ENCODE peak calls at places on chromosomes 16 and 17, in nine cellular contexts. Y is GM23338, E is brain microvascular endothelial cell, V is neural progenitor cell, P is fibroblast of lung, R is BE2C, K is mesendoderm, F is cardiac fibroblast, Z is AG04450. H is an unnamed sample.

GRCh38 chr17:4583796-4584124 is 569 bp upstream of the SMTNL2 start:
- DNase-seq in Y (peak), E (no peak), V (peak), P (no peak), R (no peak), K (peak), F (no peak), Z (no peak), H (peak)

GRCh38 chr17:79024901-79025737 is 1.1 kb downstream of the C1QTNF1 start:
- DNase-seq in Y (no peak), E (no peak), V (no peak), P (no peak), R (no peak), K (no peak), F (peak), Z (no peak), H (peak)

GRCh38 chr16:58110590-58111330 is 18.4 kb downstream of the CFAP20 start:
- DNase-seq in Y (peak), E (peak), V (no peak), P (peak), R (peak), K (peak), F (no peak), Z (no peak), H (peak)

GRCh38 chr16:77998350-77999023 is 23.9 kb upstream of the CLEC3A start:
- DNase-seq in Y (peak), E (no peak), V (no peak), P (no peak), R (no peak), K (peak), F (no peak), Z (no peak), H (no peak)

GRCh38 chr16:31273676-31274075 is 13.9 kb downstream of the ITGAM start:
- DNase-seq in Y (no peak), E (no peak), V (no peak), P (no peak), R (no peak), K (no peak), F (no peak), Z (no peak), H (peak)

GRCh38 chr17:27526603-27527002 is 70.4 kb downstream of the KSR1 start:
- DNase-seq in Y (peak), E (peak), V (peak), P (peak), R (no peak), K (peak), F (peak), Z (no peak), H (no peak)

GRCh38 chr16:75580-76501 is 2.2 kb upstream of the MPG start:
- DNase-seq in Y (peak), E (peak), V (peak), P (peak), R (no peak), K (peak), F (peak), Z (no peak), H (peak)

GRCh38 chr16:78340590-78340989 is 241.1 kb downstream of the WWOX start:
- DNase-seq in Y (no peak), E (no peak), V (no peak), P (no peak), R (no peak), K (no peak), F (no peak), Z (no peak), H (no peak)

GRCh38 chr17:74704536-74704935 is 8.2 kb downstream of the CD300LF start:
- DNase-seq in Y (no peak), E (no peak), V (no peak), P (no peak), R (no peak), K (no peak), F (no peak), Z (no peak), H (no peak)

DNA sequence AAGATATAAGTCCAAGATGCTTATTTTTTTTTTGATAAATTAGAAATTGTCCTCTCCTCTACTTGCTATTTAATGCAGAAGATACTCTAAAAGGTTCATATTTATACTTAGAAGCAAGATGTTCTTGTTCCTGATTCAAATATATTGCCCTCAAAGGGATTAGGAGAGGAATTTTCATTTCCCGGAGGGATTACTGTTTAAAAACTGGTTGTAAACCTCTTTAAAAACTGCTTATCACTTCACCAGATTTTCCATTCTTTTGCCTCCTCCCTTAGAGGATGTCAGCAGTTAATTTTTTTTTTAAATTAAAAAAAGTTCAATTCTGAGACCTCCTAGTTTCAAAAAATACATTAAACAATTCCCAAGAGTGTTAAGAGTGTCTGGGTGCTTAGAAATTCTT is 2.8 kb downstream of the TENT4B start:
- DNase-seq in Y (no peak), E (no peak), V (no peak), P (no peak), R (no peak), K (no peak), F (no peak), Z (no peak), H (no peak)
- H3K4me3 ChIP-seq in Y (peak), E (no peak), V (peak), P (peak), R (peak), K (no peak), F (no peak), Z (peak), H (peak)

GRCh38 chr17:63976702-63977101 is 4.0 kb upstream of the SCN4A start:
- DNase-seq in Y (no peak), E (no peak), V (no peak), P (no peak), R (no peak), K (no peak), F (no peak), Z (no peak), H (no peak)

GRCh38 chr17:63973247-63973646 is 529 bp upstream of the SCN4A start:
- DNase-seq in Y (no peak), E (no peak), V (no peak), P (no peak), R (no peak), K (no peak), F (no peak), Z (no peak), H (no peak)

GRCh38 chr17:63974594-63975192 is 2.0 kb upstream of the SCN4A start:
- DNase-seq in Y (no peak), E (peak), V (no peak), P (peak), R (no peak), K (peak), F (peak), Z (no peak), H (peak)

GRCh38 chr17:63973930-63974593 is 1.3 kb upstream of the SCN4A start:
- DNase-seq in Y (no peak), E (no peak), V (no peak), P (peak), R (no peak), K (no peak), F (no peak), Z (no peak), H (peak)

GRCh38 chr17:63975541-63976092 is 2.9 kb upstream of the SCN4A start:
- DNase-seq in Y (no peak), E (no peak), V (no peak), P (no peak), R (no peak), K (no peak), F (no peak), Z (no peak), H (no peak)
- H3K4me3 ChIP-seq in Y (no peak), E (no peak), V (no peak), P (no peak), R (no peak), K (no peak), F (no peak), Z (no peak), H (no peak)

GRCh38 chr16:67872131-67872630 is 671 bp upstream of the EDC4 start:
- DNase-seq in Y (no peak), E (no peak), V (no peak), P (no peak), R (no peak), K (no peak), F (no peak), Z (no peak), H (no peak)

GRCh38 chr16:67877064-67877463 is 4.2 kb downstream of the EDC4 start:
- DNase-seq in Y (no peak), E (no peak), V (no peak), P (no peak), R (no peak), K (no peak), F (no peak), Z (no peak), H (no peak)

GRCh38 chr16:67872631-67873434 is at the start of gene EDC4:
- DNase-seq in Y (peak), E (peak), V (peak), P (peak), R (peak), K (peak), F (peak), Z (peak), H (peak)

GRCh38 chr16:67873435-67874146 is 739 bp downstream of the EDC4 start:
- DNase-seq in Y (peak), E (no peak), V (no peak), P (peak), R (no peak), K (no peak), F (peak), Z (no peak), H (no peak)

GRCh38 chr16:67874147-67874771 is 1.4 kb downstream of the EDC4 start:
- DNase-seq in Y (no peak), E (no peak), V (no peak), P (no peak), R (no peak), K (no peak), F (no peak), Z (no peak), H (no peak)
- H3K4me3 ChIP-seq in Y (peak), E (peak), V (peak), P (peak), R (peak), K (no peak), F (peak), Z (peak), H (peak)

GRCh38 chr17:6915620-6916019 is 80.2 kb upstream of the ALOX12 start:
- DNase-seq in Y (no peak), E (no peak), V (no peak), P (no peak), R (no peak), K (no peak), F (no peak), Z (no peak), H (no peak)

GRCh38 chr17:6910987-6911603 is 79.6 kb upstream of the TEKT1 start:
- DNase-seq in Y (peak), E (peak), V (peak), P (peak), R (no peak), K (peak), F (peak), Z (no peak), H (peak)

GRCh38 chr17:6912110-6913051 is 80.9 kb upstream of the TEKT1 start:
- DNase-seq in Y (no peak), E (no peak), V (no peak), P (no peak), R (no peak), K (no peak), F (no peak), Z (no peak), H (no peak)

GRCh38 chr17:6914711-6915110 is 81.1 kb upstream of the ALOX12 start:
- DNase-seq in Y (no peak), E (no peak), V (no peak), P (no peak), R (no peak), K (no peak), F (peak), Z (no peak), H (peak)

GRCh38 chr17:6913608-6914443 is 82.0 kb upstream of the ALOX12 start:
- DNase-seq in Y (peak), E (peak), V (peak), P (peak), R (peak), K (peak), F (peak), Z (no peak), H (peak)
- H3K4me3 ChIP-seq in Y (no peak), E (no peak), V (no peak), P (peak), R (no peak), K (no peak), F (no peak), Z (no peak), H (no peak)

GRCh38 chr16:1333854-1334719 is 642 bp downstream of the BAIAP3 start:
- DNase-seq in Y (peak), E (no peak), V (peak), P (no peak), R (no peak), K (no peak), F (no peak), Z (no peak), H (no peak)
- H3K4me3 ChIP-seq in Y (peak), E (no peak), V (peak), P (no peak), R (no peak), K (no peak), F (no peak), Z (peak), H (no peak)